ENCODE peak calls at places on chromosomes 5 and 9, in five cellular contexts. One of them, this sample, is unnamed.

GRCh38 chr5:50923768-50924113 is 257.3 kb downstream of the PARP8 start:
- DNase-seq in body of pancreas: no peak
- DNase-seq in uterus: peak
- DNase-seq in GM12891: no peak
- DNase-seq in HCT116: no peak
- DNase-seq in this sample: no peak

GRCh38 chr9:76456202-76456926 is 2.6 kb upstream of the GCNT1 start:
- DNase-seq in body of pancreas: peak
- DNase-seq in uterus: no peak
- DNase-seq in GM12891: no peak
- DNase-seq in HCT116: no peak
- DNase-seq in this sample: peak

GRCh38 chr9:129010267-129010975 is 17.7 kb downstream of the SH3GLB2 start:
- DNase-seq in body of pancreas: no peak
- DNase-seq in uterus: no peak
- DNase-seq in GM12891: no peak
- DNase-seq in HCT116: no peak
- DNase-seq in this sample: no peak

GRCh38 chr5:75052461-75053285 is at the start of gene GCNT4:
- DNase-seq in body of pancreas: peak
- DNase-seq in uterus: peak
- DNase-seq in GM12891: peak
- DNase-seq in HCT116: no peak
- DNase-seq in this sample: no peak

GRCh38 chr9:134412298-134412711 is 86.0 kb downstream of the RXRA start:
- DNase-seq in body of pancreas: no peak
- DNase-seq in uterus: no peak
- DNase-seq in GM12891: no peak
- DNase-seq in HCT116: no peak
- DNase-seq in this sample: no peak

GRCh38 chr5:132272341-132273210 is 15.1 kb downstream of the PDLIM4 start:
- DNase-seq in body of pancreas: peak
- DNase-seq in uterus: peak
- DNase-seq in GM12891: peak
- DNase-seq in HCT116: no peak
- DNase-seq in this sample: no peak

GRCh38 chr9:79254900-79255651 is 316.7 kb upstream of the TLE4 start:
- DNase-seq in body of pancreas: no peak
- DNase-seq in uterus: no peak
- DNase-seq in GM12891: no peak
- DNase-seq in HCT116: no peak
- DNase-seq in this sample: no peak

GRCh38 chr5:168311061-168311566 is 19.7 kb downstream of the WWC1 start:
- DNase-seq in body of pancreas: no peak
- DNase-seq in uterus: no peak
- DNase-seq in GM12891: no peak
- DNase-seq in HCT116: no peak
- DNase-seq in this sample: no peak

GRCh38 chr5:102758576-102758975 is 3.5 kb downstream of the PAM start:
- DNase-seq in body of pancreas: no peak
- DNase-seq in uterus: no peak
- DNase-seq in GM12891: no peak
- DNase-seq in HCT116: no peak
- DNase-seq in this sample: no peak

GRCh38 chr9:8366161-8366926 is 566.8 kb upstream of the DMAC1 start:
- DNase-seq in body of pancreas: no peak
- DNase-seq in uterus: no peak
- DNase-seq in GM12891: no peak
- DNase-seq in HCT116: no peak
- DNase-seq in this sample: no peak

GRCh38 chr5:36688722-36689121 is 82.3 kb downstream of the SLC1A3 start:
- DNase-seq in body of pancreas: no peak
- DNase-seq in uterus: no peak
- DNase-seq in GM12891: no peak
- DNase-seq in HCT116: peak
- DNase-seq in this sample: no peak

GRCh38 chr9:75147638-75148037 is 59.3 kb downstream of the OSTF1 start:
- DNase-seq in body of pancreas: no peak
- DNase-seq in uterus: no peak
- DNase-seq in GM12891: no peak
- DNase-seq in HCT116: no peak
- DNase-seq in this sample: no peak

GRCh38 chr9:31908891-31909480 is 475.5 kb upstream of the ACO1 start:
- DNase-seq in body of pancreas: no peak
- DNase-seq in uterus: no peak
- DNase-seq in GM12891: no peak
- DNase-seq in HCT116: no peak
- DNase-seq in this sample: no peak

GRCh38 chr5:169876376-169876775 is 103.9 kb downstream of the INSYN2B start:
- DNase-seq in body of pancreas: no peak
- DNase-seq in uterus: no peak
- DNase-seq in GM12891: no peak
- DNase-seq in HCT116: no peak
- DNase-seq in this sample: no peak

GRCh38 chr5:2391021-2391420 is 360.5 kb downstream of the IRX2 start:
- DNase-seq in body of pancreas: no peak
- DNase-seq in uterus: no peak
- DNase-seq in GM12891: no peak
- DNase-seq in HCT116: no peak
- DNase-seq in this sample: no peak

GRCh38 chr5:127871448-127872153 is 168.4 kb downstream of the CCDC192 start:
- DNase-seq in body of pancreas: no peak
- DNase-seq in uterus: no peak
- DNase-seq in GM12891: no peak
- DNase-seq in HCT116: no peak
- DNase-seq in this sample: no peak

GRCh38 chr5:127878174-127878750 is 175.1 kb downstream of the CCDC192 start:
- DNase-seq in body of pancreas: peak
- DNase-seq in uterus: no peak
- DNase-seq in GM12891: no peak
- DNase-seq in HCT116: peak
- DNase-seq in this sample: peak

GRCh38 chr5:127875235-127876021 is 172.2 kb downstream of the CCDC192 start:
- DNase-seq in body of pancreas: peak
- DNase-seq in uterus: peak
- DNase-seq in GM12891: no peak
- DNase-seq in HCT116: peak
- DNase-seq in this sample: no peak

GRCh38 chr5:127872494-127872893 is 169.3 kb downstream of the CCDC192 start:
- DNase-seq in body of pancreas: no peak
- DNase-seq in uterus: peak
- DNase-seq in GM12891: no peak
- DNase-seq in HCT116: no peak
- DNase-seq in this sample: no peak

DNA sequence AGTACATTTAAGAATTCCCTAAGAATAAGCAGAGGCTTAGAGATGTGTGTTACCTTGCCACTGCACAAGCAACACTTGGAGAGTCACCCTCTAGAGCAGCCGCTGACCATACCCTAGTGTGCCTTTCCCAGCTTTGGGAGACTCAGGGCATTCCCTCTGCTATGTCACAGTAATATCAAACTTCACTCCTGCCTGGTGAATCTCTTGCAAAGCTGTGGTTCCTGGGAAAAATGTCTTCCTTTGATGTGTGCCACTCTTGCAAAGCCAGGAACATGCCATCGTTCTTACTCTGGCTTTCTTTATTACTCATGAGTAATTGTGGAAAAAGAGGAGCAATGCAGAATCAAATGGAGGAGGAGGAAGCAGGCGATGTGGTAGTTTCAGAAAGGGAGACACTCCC is 173.2 kb downstream of the CCDC192 start:
- DNase-seq in body of pancreas: no peak
- DNase-seq in uterus: no peak
- DNase-seq in GM12891: no peak
- DNase-seq in HCT116: peak
- DNase-seq in this sample: no peak
- TF ChIP-seq POLR2A in body of pancreas: no peak
- TF ChIP-seq POLR2A in uterus: no peak
- TF ChIP-seq POLR2A in GM12891: no peak
- TF ChIP-seq POLR2A in HCT116: no peak
- TF ChIP-seq POLR2A in this sample: no peak

GRCh38 chr5:94778299-94778698 is 159.8 kb downstream of the SLF1 start:
- DNase-seq in body of pancreas: no peak
- DNase-seq in uterus: no peak
- DNase-seq in GM12891: no peak
- DNase-seq in HCT116: no peak
- DNase-seq in this sample: no peak

GRCh38 chr5:94779684-94780083 is 161.2 kb downstream of the SLF1 start:
- DNase-seq in body of pancreas: no peak
- DNase-seq in uterus: no peak
- DNase-seq in GM12891: no peak
- DNase-seq in HCT116: no peak
- DNase-seq in this sample: no peak

GRCh38 chr5:94778712-94779111 is 160.2 kb downstream of the SLF1 start:
- DNase-seq in body of pancreas: no peak
- DNase-seq in uterus: no peak
- DNase-seq in GM12891: no peak
- DNase-seq in HCT116: no peak
- DNase-seq in this sample: no peak

GRCh38 chr5:94785111-94785510 is 166.6 kb downstream of the SLF1 start:
- DNase-seq in body of pancreas: no peak
- DNase-seq in uterus: no peak
- DNase-seq in GM12891: no peak
- DNase-seq in HCT116: no peak
- DNase-seq in this sample: no peak

GRCh38 chr5:94782376-94782775 is 163.9 kb downstream of the SLF1 start:
- DNase-seq in body of pancreas: no peak
- DNase-seq in uterus: no peak
- DNase-seq in GM12891: no peak
- DNase-seq in HCT116: no peak
- DNase-seq in this sample: no peak
- TF ChIP-seq POLR2A in body of pancreas: no peak
- TF ChIP-seq POLR2A in uterus: no peak
- TF ChIP-seq POLR2A in GM12891: no peak
- TF ChIP-seq POLR2A in HCT116: no peak
- TF ChIP-seq POLR2A in this sample: no peak

DNA sequence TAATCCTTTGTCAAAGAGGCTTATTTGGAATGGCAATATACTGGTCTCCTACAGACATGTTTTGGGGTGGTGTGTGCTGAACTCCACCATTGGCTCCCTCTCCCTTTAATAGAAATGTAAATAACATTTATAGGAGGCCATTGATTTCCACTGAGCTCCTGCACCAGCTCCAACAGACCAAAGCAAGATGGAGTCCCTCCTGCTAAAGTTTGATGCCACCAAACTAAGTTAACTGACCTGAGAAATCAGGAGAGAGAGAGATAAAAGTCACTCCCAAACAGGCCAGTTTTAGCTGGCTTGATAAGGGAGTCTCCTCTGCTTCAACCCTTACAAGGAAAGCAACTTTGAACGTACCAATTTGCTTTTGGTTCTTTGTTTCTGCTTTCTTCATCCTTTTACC is 8.1 kb upstream of the SPIN1 start:
- DNase-seq in body of pancreas: no peak
- DNase-seq in uterus: no peak
- DNase-seq in GM12891: no peak
- DNase-seq in HCT116: no peak
- DNase-seq in this sample: no peak
- TF ChIP-seq POLR2A in body of pancreas: no peak
- TF ChIP-seq POLR2A in uterus: no peak
- TF ChIP-seq POLR2A in GM12891: no peak
- TF ChIP-seq POLR2A in HCT116: no peak
- TF ChIP-seq POLR2A in this sample: no peak

GRCh38 chr5:60943624-60944023 is 1.2 kb downstream of the ERCC8 start:
- DNase-seq in body of pancreas: no peak
- DNase-seq in uterus: no peak
- DNase-seq in GM12891: no peak
- DNase-seq in HCT116: no peak
- DNase-seq in this sample: no peak

GRCh38 chr5:60948738-60949137 is 3.7 kb downstream of the NDUFAF2 start:
- DNase-seq in body of pancreas: no peak
- DNase-seq in uterus: no peak
- DNase-seq in GM12891: no peak
- DNase-seq in HCT116: no peak
- DNase-seq in this sample: no peak

GRCh38 chr5:60945760-60946253 is 802 bp downstream of the NDUFAF2 start:
- DNase-seq in body of pancreas: peak
- DNase-seq in uterus: peak
- DNase-seq in GM12891: no peak
- DNase-seq in HCT116: no peak
- DNase-seq in this sample: peak

GRCh38 chr5:60944904-60945759 is at the start of the genes ERCC8 and NDUFAF2:
- DNase-seq in body of pancreas: peak
- DNase-seq in uterus: peak
- DNase-seq in GM12891: peak
- DNase-seq in HCT116: peak
- DNase-seq in this sample: peak
- TF ChIP-seq POLR2A in body of pancreas: peak
- TF ChIP-seq POLR2A in uterus: peak
- TF ChIP-seq POLR2A in GM12891: peak
- TF ChIP-seq POLR2A in HCT116: peak
- TF ChIP-seq POLR2A in this sample: peak

GRCh38 chr5:150758534-150759333 is at the start of gene DCTN4:
- DNase-seq in body of pancreas: peak
- DNase-seq in uterus: peak
- DNase-seq in GM12891: peak
- DNase-seq in HCT116: peak
- DNase-seq in this sample: peak
- TF ChIP-seq POLR2A in body of pancreas: peak
- TF ChIP-seq POLR2A in uterus: peak
- TF ChIP-seq POLR2A in GM12891: peak
- TF ChIP-seq POLR2A in HCT116: peak
- TF ChIP-seq POLR2A in this sample: peak

DNA sequence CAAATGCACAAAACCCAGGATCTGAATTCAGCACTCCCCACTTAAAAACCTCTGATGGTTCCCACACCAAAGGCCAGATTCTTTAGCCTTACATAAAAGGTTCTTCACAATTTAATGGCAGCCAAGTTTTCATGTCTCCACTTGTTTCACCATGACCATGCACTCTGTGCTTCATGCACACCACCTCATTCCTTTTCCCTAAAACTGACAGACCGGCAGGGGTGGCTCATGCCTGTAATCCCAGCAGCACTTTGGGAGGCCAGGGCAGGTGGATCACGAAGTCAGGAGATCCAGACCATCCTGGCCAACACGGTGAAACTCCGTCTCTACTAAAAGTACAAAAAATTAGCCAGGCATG is 150.4 kb downstream of the SEMA6A start:
- DNase-seq in body of pancreas: no peak
- DNase-seq in uterus: no peak
- DNase-seq in GM12891: no peak
- DNase-seq in HCT116: no peak
- DNase-seq in this sample: no peak
- TF ChIP-seq POLR2A in body of pancreas: no peak
- TF ChIP-seq POLR2A in uterus: no peak
- TF ChIP-seq POLR2A in GM12891: no peak
- TF ChIP-seq POLR2A in HCT116: no peak
- TF ChIP-seq POLR2A in this sample: no peak

This sample was measured in H54.